ENCODE peak calls at places on chromosomes 7 and 10, in eight cellular contexts. One of them, this sample, is unnamed.

GRCh38 chr10:86388119-86388704 is 21.6 kb upstream of the GRID1 start:
- DNase-seq in AML-193: no peak
- DNase-seq in HTR-8/SVneo: no peak
- DNase-seq in stimulated activated CD4-positive, alpha-beta T cell treated with anti-CD3 and anti-CD28 coated beads, Interleukin-1b, Interleukin-23, amount 100 ng/mL, for 4 hours: no peak
- DNase-seq in lower leg skin: no peak
- DNase-seq in T-helper 2 cell: no peak
- DNase-seq in left ventricle myocardium superior: no peak
- DNase-seq in PC-9: no peak
- DNase-seq in this sample: no peak

GRCh38 chr7:110922906-110923305 is 168.0 kb upstream of the LRRN3 start:
- DNase-seq in stimulated activated CD4-positive, alpha-beta T cell treated with anti-CD3 and anti-CD28 coated beads, Interleukin-1b, Interleukin-23, amount 100 ng/mL, for 4 hours: no peak
- DNase-seq in left ventricle myocardium superior: no peak
- DNase-seq in lower leg skin: no peak
- DNase-seq in HTR-8/SVneo: no peak
- DNase-seq in PC-9: peak; percentile 82
- DNase-seq in AML-193: no peak
- DNase-seq in T-helper 2 cell: no peak
- DNase-seq in this sample: peak; percentile 50

GRCh38 chr7:138773817-138774216 is 24.0 kb upstream of the TMEM213 start:
- DNase-seq in stimulated activated CD4-positive, alpha-beta T cell treated with anti-CD3 and anti-CD28 coated beads, Interleukin-1b, Interleukin-23, amount 100 ng/mL, for 4 hours: no peak
- DNase-seq in AML-193: no peak
- DNase-seq in lower leg skin: no peak
- DNase-seq in left ventricle myocardium superior: no peak
- DNase-seq in PC-9: peak; percentile 78
- DNase-seq in HTR-8/SVneo: no peak
- DNase-seq in T-helper 2 cell: no peak
- DNase-seq in this sample: no peak

GRCh38 chr7:133258174-133258573 is 5.3 kb downstream of the EXOC4 start:
- DNase-seq in PC-9: no peak
- DNase-seq in stimulated activated CD4-positive, alpha-beta T cell treated with anti-CD3 and anti-CD28 coated beads, Interleukin-1b, Interleukin-23, amount 100 ng/mL, for 4 hours: no peak
- DNase-seq in lower leg skin: no peak
- DNase-seq in AML-193: no peak
- DNase-seq in T-helper 2 cell: no peak
- DNase-seq in left ventricle myocardium superior: no peak
- DNase-seq in HTR-8/SVneo: no peak
- DNase-seq in this sample: no peak

GRCh38 chr7:131586259-131586658 is 29.8 kb upstream of the PODXL start:
- DNase-seq in HTR-8/SVneo: no peak
- DNase-seq in T-helper 2 cell: no peak
- DNase-seq in AML-193: no peak
- DNase-seq in PC-9: peak; percentile 64
- DNase-seq in lower leg skin: no peak
- DNase-seq in stimulated activated CD4-positive, alpha-beta T cell treated with anti-CD3 and anti-CD28 coated beads, Interleukin-1b, Interleukin-23, amount 100 ng/mL, for 4 hours: no peak
- DNase-seq in left ventricle myocardium superior: peak; percentile 35
- DNase-seq in this sample: no peak

GRCh38 chr10:105797234-105797890 is 1156.3 kb downstream of the SORCS3 start:
- DNase-seq in left ventricle myocardium superior: no peak
- DNase-seq in stimulated activated CD4-positive, alpha-beta T cell treated with anti-CD3 and anti-CD28 coated beads, Interleukin-1b, Interleukin-23, amount 100 ng/mL, for 4 hours: no peak
- DNase-seq in PC-9: no peak
- DNase-seq in T-helper 2 cell: no peak
- DNase-seq in HTR-8/SVneo: no peak
- DNase-seq in AML-193: peak; percentile 18
- DNase-seq in lower leg skin: no peak
- DNase-seq in this sample: peak; percentile 9

GRCh38 chr7:108253275-108254044 is 123.3 kb upstream of the LAMB4 start:
- DNase-seq in PC-9: no peak
- DNase-seq in T-helper 2 cell: no peak
- DNase-seq in left ventricle myocardium superior: no peak
- DNase-seq in stimulated activated CD4-positive, alpha-beta T cell treated with anti-CD3 and anti-CD28 coated beads, Interleukin-1b, Interleukin-23, amount 100 ng/mL, for 4 hours: no peak
- DNase-seq in AML-193: no peak
- DNase-seq in lower leg skin: no peak
- DNase-seq in HTR-8/SVneo: no peak
- DNase-seq in this sample: no peak

GRCh38 chr7:7962851-7963250 is 5.7 kb upstream of the GLCCI1 start:
- DNase-seq in PC-9: no peak
- DNase-seq in AML-193: no peak
- DNase-seq in stimulated activated CD4-positive, alpha-beta T cell treated with anti-CD3 and anti-CD28 coated beads, Interleukin-1b, Interleukin-23, amount 100 ng/mL, for 4 hours: no peak
- DNase-seq in left ventricle myocardium superior: no peak
- DNase-seq in lower leg skin: no peak
- DNase-seq in HTR-8/SVneo: no peak
- DNase-seq in T-helper 2 cell: no peak
- DNase-seq in this sample: no peak

GRCh38 chr7:1703475-1704325 is 33.6 kb downstream of the ELFN1 start:
- DNase-seq in lower leg skin: no peak
- DNase-seq in AML-193: no peak
- DNase-seq in PC-9: no peak
- DNase-seq in stimulated activated CD4-positive, alpha-beta T cell treated with anti-CD3 and anti-CD28 coated beads, Interleukin-1b, Interleukin-23, amount 100 ng/mL, for 4 hours: no peak
- DNase-seq in HTR-8/SVneo: no peak
- DNase-seq in T-helper 2 cell: no peak
- DNase-seq in left ventricle myocardium superior: no peak
- DNase-seq in this sample: no peak

GRCh38 chr7:105376901-105377533 is 11.7 kb downstream of the SRPK2 start:
- DNase-seq in left ventricle myocardium superior: no peak
- DNase-seq in lower leg skin: no peak
- DNase-seq in AML-193: no peak
- DNase-seq in PC-9: no peak
- DNase-seq in T-helper 2 cell: no peak
- DNase-seq in stimulated activated CD4-positive, alpha-beta T cell treated with anti-CD3 and anti-CD28 coated beads, Interleukin-1b, Interleukin-23, amount 100 ng/mL, for 4 hours: no peak
- DNase-seq in HTR-8/SVneo: no peak
- DNase-seq in this sample: no peak

GRCh38 chr10:88881335-88881734 is 1.3 kb downstream of the STAMBPL1 start:
- DNase-seq in HTR-8/SVneo: no peak
- DNase-seq in T-helper 2 cell: no peak
- DNase-seq in left ventricle myocardium superior: no peak
- DNase-seq in AML-193: no peak
- DNase-seq in lower leg skin: no peak
- DNase-seq in PC-9: no peak
- DNase-seq in stimulated activated CD4-positive, alpha-beta T cell treated with anti-CD3 and anti-CD28 coated beads, Interleukin-1b, Interleukin-23, amount 100 ng/mL, for 4 hours: no peak
- DNase-seq in this sample: no peak

GRCh38 chr7:139909379-139910050 is 80.5 kb downstream of the TBXAS1 start:
- DNase-seq in AML-193: no peak
- DNase-seq in HTR-8/SVneo: no peak
- DNase-seq in T-helper 2 cell: no peak
- DNase-seq in PC-9: no peak
- DNase-seq in left ventricle myocardium superior: no peak
- DNase-seq in stimulated activated CD4-positive, alpha-beta T cell treated with anti-CD3 and anti-CD28 coated beads, Interleukin-1b, Interleukin-23, amount 100 ng/mL, for 4 hours: no peak
- DNase-seq in lower leg skin: no peak
- DNase-seq in this sample: no peak

GRCh38 chr7:41879113-41879385 is 176.2 kb upstream of the INHBA start:
- DNase-seq in left ventricle myocardium superior: no peak
- DNase-seq in AML-193: no peak
- DNase-seq in T-helper 2 cell: no peak
- DNase-seq in PC-9: no peak
- DNase-seq in HTR-8/SVneo: no peak
- DNase-seq in stimulated activated CD4-positive, alpha-beta T cell treated with anti-CD3 and anti-CD28 coated beads, Interleukin-1b, Interleukin-23, amount 100 ng/mL, for 4 hours: no peak
- DNase-seq in lower leg skin: no peak
- DNase-seq in this sample: no peak

GRCh38 chr7:2564970-2565546 is 6.3 kb downstream of the IQCE start:
- DNase-seq in PC-9: no peak
- DNase-seq in T-helper 2 cell: no peak
- DNase-seq in lower leg skin: no peak
- DNase-seq in HTR-8/SVneo: no peak
- DNase-seq in AML-193: no peak
- DNase-seq in left ventricle myocardium superior: no peak
- DNase-seq in stimulated activated CD4-positive, alpha-beta T cell treated with anti-CD3 and anti-CD28 coated beads, Interleukin-1b, Interleukin-23, amount 100 ng/mL, for 4 hours: no peak
- DNase-seq in this sample: no peak

GRCh38 chr7:6536899-6537298 is 14.4 kb downstream of the GRID2IP start:
- DNase-seq in stimulated activated CD4-positive, alpha-beta T cell treated with anti-CD3 and anti-CD28 coated beads, Interleukin-1b, Interleukin-23, amount 100 ng/mL, for 4 hours: no peak
- DNase-seq in AML-193: no peak
- DNase-seq in HTR-8/SVneo: peak; percentile 98
- DNase-seq in T-helper 2 cell: no peak
- DNase-seq in left ventricle myocardium superior: no peak
- DNase-seq in lower leg skin: no peak
- DNase-seq in PC-9: no peak
- DNase-seq in this sample: no peak

GRCh38 chr10:5665380-5666323 is 743 bp downstream of the ASB13 start:
- DNase-seq in T-helper 2 cell: no peak
- DNase-seq in PC-9: no peak
- DNase-seq in lower leg skin: no peak
- DNase-seq in HTR-8/SVneo: peak; percentile 13
- DNase-seq in stimulated activated CD4-positive, alpha-beta T cell treated with anti-CD3 and anti-CD28 coated beads, Interleukin-1b, Interleukin-23, amount 100 ng/mL, for 4 hours: peak; percentile 16
- DNase-seq in AML-193: peak; percentile 48
- DNase-seq in left ventricle myocardium superior: peak; percentile 65
- DNase-seq in this sample: no peak

GRCh38 chr7:155489158-155489840 is 31.4 kb downstream of the EN2 start:
- DNase-seq in lower leg skin: no peak
- DNase-seq in PC-9: no peak
- DNase-seq in left ventricle myocardium superior: no peak
- DNase-seq in T-helper 2 cell: no peak
- DNase-seq in AML-193: no peak
- DNase-seq in HTR-8/SVneo: no peak
- DNase-seq in stimulated activated CD4-positive, alpha-beta T cell treated with anti-CD3 and anti-CD28 coated beads, Interleukin-1b, Interleukin-23, amount 100 ng/mL, for 4 hours: no peak
- DNase-seq in this sample: no peak

GRCh38 chr10:27748586-27748985 is 3.0 kb upstream of the MKX start:
- DNase-seq in AML-193: no peak
- DNase-seq in left ventricle myocardium superior: no peak
- DNase-seq in stimulated activated CD4-positive, alpha-beta T cell treated with anti-CD3 and anti-CD28 coated beads, Interleukin-1b, Interleukin-23, amount 100 ng/mL, for 4 hours: no peak
- DNase-seq in PC-9: no peak
- DNase-seq in T-helper 2 cell: no peak
- DNase-seq in HTR-8/SVneo: no peak
- DNase-seq in lower leg skin: no peak
- DNase-seq in this sample: no peak